ENCODE peak calls at places on chromosome 15, in five cellular contexts. R is GM04504; B is NCI-H2081; X is iPS-NIHi11; O is effector CD4-positive, alpha-beta T cell. L is an unnamed sample.

GRCh38 chr15:70198441-70199123 is 100.9 kb upstream of the TLE3 start:
- DNase-seq in X (no peak), R (no peak), O (no peak), B (no peak), L (no peak)

GRCh38 chr15:48794697-48795134 is 16.2 kb downstream of the CEP152 start:
- DNase-seq in R (no peak), O (no peak), B (no peak), X (no peak), L (no peak)

GRCh38 chr15:45784656-45785055 is 149.8 kb downstream of the SQOR start:
- DNase-seq in O (no peak), R (no peak), X (no peak), B (no peak), L (no peak)

GRCh38 chr15:90291679-90292356 is 26.3 kb downstream of the NGRN start:
- DNase-seq in B (peak; percentile 12), O (no peak), R (no peak), X (peak; percentile 70), L (peak; percentile 41)

GRCh38 chr15:42107483-42107882 is 13.1 kb upstream of the PLA2G4D start:
- DNase-seq in O (no peak), B (peak; percentile 86), R (no peak), X (no peak), L (no peak)

GRCh38 chr15:92268900-92269299 is 124.8 kb upstream of the ST8SIA2 start:
- DNase-seq in X (no peak), B (no peak), O (no peak), R (no peak), L (peak; percentile 44)

GRCh38 chr15:89442671-89443307 is 53.6 kb downstream of the RHCG start:
- DNase-seq in O (no peak), B (peak; percentile 66), R (no peak), X (peak; percentile 90), L (peak; percentile 94)

GRCh38 chr15:85493258-85493657 is 112.9 kb downstream of the AKAP13 start:
- DNase-seq in R (no peak), O (no peak), X (no peak), B (no peak), L (no peak)

GRCh38 chr15:41820791-41821423 is 7.0 kb upstream of the JMJD7 start:
- DNase-seq in O (no peak), B (no peak), R (no peak), X (no peak), L (no peak)

GRCh38 chr15:27770086-27770607 is 329.0 kb downstream of the OCA2 start:
- DNase-seq in O (no peak), X (no peak), R (no peak), B (no peak), L (no peak)

GRCh38 chr15:50879016-50879415 is 29.5 kb upstream of the AP4E1 start:
- DNase-seq in X (no peak), R (no peak), O (no peak), B (no peak), L (no peak)

GRCh38 chr15:52436971-52437370 is 91.7 kb downstream of the MYO5A start:
- DNase-seq in B (no peak), X (no peak), R (no peak), O (no peak), L (no peak)

GRCh38 chr15:49452595-49452994 is 29.6 kb downstream of the FGF7 start:
- DNase-seq in O (no peak), R (no peak), B (no peak), X (no peak), L (no peak)

GRCh38 chr15:40340038-40340739 is 550 bp downstream of the CCDC9B start:
- DNase-seq in R (peak; percentile 82), O (no peak), B (peak; percentile 45), X (peak; percentile 33), L (no peak)

GRCh38 chr15:70526221-70526973 is 237.0 kb downstream of the UACA start:
- DNase-seq in O (no peak), B (peak; percentile 91), R (peak; percentile 68), X (no peak), L (no peak)

GRCh38 chr15:41656188-41656587 is 4.0 kb upstream of the MGA start:
- DNase-seq in R (no peak), B (no peak), O (no peak), X (no peak), L (no peak)

GRCh38 chr15:89067751-89068150 is 20.5 kb upstream of the ABHD2 start:
- DNase-seq in O (no peak), R (no peak), B (no peak), X (no peak), L (no peak)

GRCh38 chr15:68524753-68525584 is 53.8 kb upstream of the CORO2B start:
- DNase-seq in X (no peak), O (no peak), B (no peak), R (peak; percentile 81), L (no peak)

GRCh38 chr15:28930011-28930410 is 44.2 kb downstream of the APBA2 start:
- DNase-seq in R (no peak), B (no peak), X (no peak), O (no peak), L (no peak)

GRCh38 chr15:89400121-89400996 is 65.7 kb upstream of the POLG start:
- DNase-seq in X (no peak), R (no peak), O (no peak), B (no peak), L (peak; percentile 38)

GRCh38 chr15:59689626-59690236 is 611 bp upstream of the BNIP2 start:
- DNase-seq in X (no peak), B (peak; percentile 51), O (peak; percentile 58), R (peak; percentile 35), L (peak; percentile 77)

GRCh38 chr15:39889601-39890000 is 30.5 kb downstream of the GPR176 start:
- DNase-seq in R (no peak), O (no peak), B (no peak), X (no peak), L (no peak)

GRCh38 chr15:82963356-82964341 is 11.1 kb upstream of the HOMER2 start:
- DNase-seq in O (no peak), B (no peak), X (no peak), R (no peak), L (no peak)

GRCh38 chr15:66883322-66883911 is 181.4 kb downstream of the SMAD6 start:
- DNase-seq in X (peak; percentile 85), B (no peak), R (peak; percentile 100), O (no peak), L (peak; percentile 56)

GRCh38 chr15:82832601-82833209 is 23.3 kb downstream of the WHAMM start:
- DNase-seq in B (no peak), R (peak; percentile 62), O (no peak), X (peak; percentile 27), L (no peak)

GRCh38 chr15:100879461-100880138 is at the start of gene ALDH1A3:
- DNase-seq in B (no peak), X (peak; percentile 71), O (no peak), R (peak; percentile 60), L (peak; percentile 48)

GRCh38 chr15:35667908-35668307 is 121.9 kb upstream of the DPH6 start:
- DNase-seq in O (no peak), B (no peak), R (no peak), X (no peak), L (no peak)

GRCh38 chr15:100635406-100636071 is 33.1 kb downstream of the ASB7 start:
- DNase-seq in X (peak; percentile 53), B (no peak), O (no peak), R (no peak), L (peak; percentile 43)

GRCh38 chr15:100558771-100559254 is 30.1 kb upstream of the CERS3 start:
- DNase-seq in X (no peak), R (no peak), O (no peak), B (no peak), L (no peak)

GRCh38 chr15:81887913-81888312 is 157.9 kb downstream of the MEX3B start:
- DNase-seq in O (no peak), R (peak; percentile 33), B (no peak), X (no peak), L (no peak)

L was measured in WTC11.